ENCODE peak calls at places on chromosome 22, in seven cellular contexts. One of them, this sample, is unnamed.

GRCh38 chr22:45179276-45180049 is 15.7 kb downstream of the NUP50 start:
- DNase-seq in IMR-90: no peak
- DNase-seq in K562: no peak
- DNase-seq in A549: no peak
- DNase-seq in SK-N-SH: no peak
- DNase-seq in HepG2: no peak
- DNase-seq in H1: no peak
- DNase-seq in this sample: no peak

GRCh38 chr22:46081831-46082210 is 68.5 kb upstream of the PPARA start:
- DNase-seq in IMR-90: no peak
- DNase-seq in K562: no peak
- DNase-seq in A549: no peak
- DNase-seq in SK-N-SH: no peak
- DNase-seq in HepG2: no peak
- DNase-seq in H1: no peak
- DNase-seq in this sample: no peak

GRCh38 chr22:32672542-32672941 is 129.0 kb upstream of the TIMP3 start:
- DNase-seq in IMR-90: no peak
- DNase-seq in K562: no peak
- DNase-seq in A549: no peak
- DNase-seq in SK-N-SH: no peak
- DNase-seq in HepG2: no peak
- DNase-seq in H1: no peak
- DNase-seq in this sample: no peak

GRCh38 chr22:36536717-36537116 is 7.8 kb upstream of the EIF3D start:
- DNase-seq in IMR-90: no peak
- DNase-seq in K562: no peak
- DNase-seq in A549: no peak
- DNase-seq in SK-N-SH: no peak
- DNase-seq in HepG2: no peak
- DNase-seq in H1: no peak
- DNase-seq in this sample: no peak

GRCh38 chr22:50471197-50471847 is 3.5 kb downstream of the SBF1 start:
- DNase-seq in IMR-90: no peak
- DNase-seq in K562: no peak
- DNase-seq in A549: no peak
- DNase-seq in SK-N-SH: no peak
- DNase-seq in HepG2: no peak
- DNase-seq in H1: no peak
- DNase-seq in this sample: no peak

GRCh38 chr22:27541831-27542230 is 259.7 kb downstream of the MN1 start:
- DNase-seq in IMR-90: no peak
- DNase-seq in K562: no peak
- DNase-seq in A549: no peak
- DNase-seq in SK-N-SH: no peak
- DNase-seq in HepG2: no peak
- DNase-seq in H1: no peak
- DNase-seq in this sample: no peak

GRCh38 chr22:25656724-25657123 is 85.3 kb upstream of the MYO18B start:
- DNase-seq in IMR-90: no peak
- DNase-seq in K562: no peak
- DNase-seq in A549: no peak
- DNase-seq in SK-N-SH: no peak
- DNase-seq in HepG2: no peak
- DNase-seq in H1: no peak
- DNase-seq in this sample: peak

GRCh38 chr22:35354068-35354467 is 26.8 kb upstream of the HMOX1 start:
- DNase-seq in IMR-90: no peak
- DNase-seq in K562: no peak
- DNase-seq in A549: no peak
- DNase-seq in SK-N-SH: no peak
- DNase-seq in HepG2: no peak
- DNase-seq in H1: no peak
- DNase-seq in this sample: no peak

GRCh38 chr22:33874206-33874605 is 46.1 kb downstream of the LARGE1 start:
- DNase-seq in IMR-90: no peak
- DNase-seq in K562: no peak
- DNase-seq in A549: no peak
- DNase-seq in SK-N-SH: no peak
- DNase-seq in HepG2: no peak
- DNase-seq in H1: no peak
- DNase-seq in this sample: no peak

GRCh38 chr22:33871935-33872334 is 48.3 kb downstream of the LARGE1 start:
- DNase-seq in IMR-90: peak
- DNase-seq in K562: no peak
- DNase-seq in A549: no peak
- DNase-seq in SK-N-SH: no peak
- DNase-seq in HepG2: no peak
- DNase-seq in H1: no peak
- DNase-seq in this sample: no peak

GRCh38 chr22:33875316-33875715 is 45.0 kb downstream of the LARGE1 start:
- DNase-seq in IMR-90: no peak
- DNase-seq in K562: no peak
- DNase-seq in A549: no peak
- DNase-seq in SK-N-SH: no peak
- DNase-seq in HepG2: no peak
- DNase-seq in H1: no peak
- DNase-seq in this sample: no peak

GRCh38 chr22:33873666-33874065 is 46.6 kb downstream of the LARGE1 start:
- DNase-seq in IMR-90: no peak
- DNase-seq in K562: no peak
- DNase-seq in A549: no peak
- DNase-seq in SK-N-SH: no peak
- DNase-seq in HepG2: no peak
- DNase-seq in H1: no peak
- DNase-seq in this sample: no peak

DNA sequence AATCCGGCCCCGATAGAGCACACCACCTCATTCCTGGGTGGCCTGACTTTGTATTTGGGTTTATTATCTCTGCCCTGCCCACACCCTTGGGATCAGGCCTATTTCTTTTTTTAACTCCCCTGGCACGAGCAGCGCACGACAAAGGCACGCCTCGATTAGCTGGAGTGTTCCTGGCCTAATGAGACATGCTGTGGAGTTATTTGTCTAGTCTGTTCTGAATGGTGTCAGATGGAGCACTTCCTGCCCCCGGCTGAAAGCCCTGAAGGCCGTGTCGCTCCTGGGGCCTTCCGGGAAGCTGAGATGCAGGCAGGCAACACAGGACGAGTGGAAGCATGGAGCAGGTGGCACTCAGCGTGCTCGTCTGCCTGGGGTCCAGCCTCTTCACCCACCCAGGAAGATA is 47.1 kb downstream of the LARGE1 start:
- DNase-seq in IMR-90: no peak
- DNase-seq in K562: no peak
- DNase-seq in A549: no peak
- DNase-seq in SK-N-SH: no peak
- DNase-seq in HepG2: no peak
- DNase-seq in H1: no peak
- DNase-seq in this sample: no peak
- TF ChIP-seq RFX5 in IMR-90: no peak
- TF ChIP-seq RFX5 in K562: no peak
- TF ChIP-seq RFX5 in A549: no peak
- TF ChIP-seq RFX5 in SK-N-SH: no peak
- TF ChIP-seq RFX5 in HepG2: no peak
- TF ChIP-seq RFX5 in H1: no peak
- TF ChIP-seq RFX5 in this sample: no peak

GRCh38 chr22:19943665-19944026 is 2.0 kb upstream of the TXNRD2 start:
- DNase-seq in IMR-90: peak
- DNase-seq in K562: peak
- DNase-seq in A549: peak
- DNase-seq in SK-N-SH: peak
- DNase-seq in HepG2: peak
- DNase-seq in H1: no peak
- DNase-seq in this sample: no peak

GRCh38 chr22:19941365-19942070 is at the start of the genes COMT and TXNRD2:
- DNase-seq in IMR-90: peak
- DNase-seq in K562: peak
- DNase-seq in A549: peak
- DNase-seq in SK-N-SH: peak
- DNase-seq in HepG2: no peak
- DNase-seq in H1: no peak
- DNase-seq in this sample: no peak

GRCh38 chr22:19940536-19941364 is 822 bp upstream of the COMT start:
- DNase-seq in IMR-90: no peak
- DNase-seq in K562: no peak
- DNase-seq in A549: peak
- DNase-seq in SK-N-SH: peak
- DNase-seq in HepG2: no peak
- DNase-seq in H1: no peak
- DNase-seq in this sample: no peak

GRCh38 chr22:19942886-19943664 is 1.5 kb upstream of the TXNRD2 start:
- DNase-seq in IMR-90: peak
- DNase-seq in K562: peak
- DNase-seq in A549: no peak
- DNase-seq in SK-N-SH: no peak
- DNase-seq in HepG2: peak
- DNase-seq in H1: no peak
- DNase-seq in this sample: no peak

DNA sequence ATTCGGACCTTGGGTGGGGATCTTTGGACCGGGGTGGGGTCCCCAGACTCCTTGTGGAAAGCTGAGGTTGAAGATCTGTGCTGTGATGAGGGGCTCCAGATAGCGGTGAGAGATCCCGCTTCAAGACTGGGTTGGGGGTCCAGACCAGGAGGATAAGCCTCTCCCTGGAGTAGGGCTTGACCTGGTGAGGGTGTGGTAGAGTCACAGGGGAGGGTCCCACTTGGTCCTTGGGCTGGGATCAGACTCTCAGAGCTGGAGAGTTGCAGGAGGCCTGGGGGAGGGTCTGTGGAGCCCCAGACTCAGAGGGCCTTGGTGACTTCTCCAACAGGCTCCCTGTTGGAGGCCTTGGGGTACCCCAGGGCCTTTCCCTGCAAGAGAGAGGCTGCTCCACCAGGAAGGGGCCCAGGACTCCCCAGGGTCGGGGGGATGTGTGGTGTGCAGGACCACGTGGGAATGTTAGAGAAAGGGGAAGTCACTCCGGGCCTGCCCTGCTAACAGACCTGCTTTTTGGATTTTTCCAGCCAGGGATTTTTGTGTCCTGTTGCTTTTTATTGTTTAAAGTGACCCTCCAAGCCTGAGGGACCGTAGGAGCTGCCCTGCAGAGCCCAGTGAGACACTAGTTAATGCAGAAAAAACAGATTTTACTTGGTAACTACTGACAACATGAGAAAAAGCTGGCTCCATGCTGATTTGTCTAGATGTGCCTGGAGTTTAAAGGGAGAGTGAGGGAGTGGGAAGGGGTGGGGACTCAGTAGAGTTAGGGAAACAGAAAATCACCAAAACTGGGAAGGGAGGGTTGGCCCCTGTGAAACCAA is 660 bp upstream of the TXNRD2 start:
- DNase-seq in IMR-90: peak
- DNase-seq in K562: peak
- DNase-seq in A549: peak
- DNase-seq in SK-N-SH: peak
- DNase-seq in HepG2: no peak
- DNase-seq in H1: no peak
- DNase-seq in this sample: no peak
- TF ChIP-seq RFX5 in IMR-90: peak
- TF ChIP-seq RFX5 in K562: peak
- TF ChIP-seq RFX5 in A549: peak
- TF ChIP-seq RFX5 in SK-N-SH: peak
- TF ChIP-seq RFX5 in HepG2: peak
- TF ChIP-seq RFX5 in H1: no peak
- TF ChIP-seq RFX5 in this sample: peak

GRCh38 chr22:42692239-42693054 is 28.2 kb downstream of the A4GALT start:
- DNase-seq in IMR-90: no peak
- DNase-seq in K562: no peak
- DNase-seq in A549: no peak
- DNase-seq in SK-N-SH: no peak
- DNase-seq in HepG2: no peak
- DNase-seq in H1: no peak
- DNase-seq in this sample: no peak

GRCh38 chr22:42693763-42694683 is 26.6 kb downstream of the A4GALT start:
- DNase-seq in IMR-90: no peak
- DNase-seq in K562: no peak
- DNase-seq in A549: no peak
- DNase-seq in SK-N-SH: no peak
- DNase-seq in HepG2: no peak
- DNase-seq in H1: no peak
- DNase-seq in this sample: no peak

GRCh38 chr22:42693055-42693762 is 27.5 kb downstream of the A4GALT start:
- DNase-seq in IMR-90: no peak
- DNase-seq in K562: no peak
- DNase-seq in A549: no peak
- DNase-seq in SK-N-SH: no peak
- DNase-seq in HepG2: no peak
- DNase-seq in H1: no peak
- DNase-seq in this sample: no peak

GRCh38 chr22:42688914-42689275 is 31.8 kb downstream of the A4GALT start:
- DNase-seq in IMR-90: no peak
- DNase-seq in K562: no peak
- DNase-seq in A549: no peak
- DNase-seq in SK-N-SH: no peak
- DNase-seq in HepG2: no peak
- DNase-seq in H1: no peak
- DNase-seq in this sample: no peak

DNA sequence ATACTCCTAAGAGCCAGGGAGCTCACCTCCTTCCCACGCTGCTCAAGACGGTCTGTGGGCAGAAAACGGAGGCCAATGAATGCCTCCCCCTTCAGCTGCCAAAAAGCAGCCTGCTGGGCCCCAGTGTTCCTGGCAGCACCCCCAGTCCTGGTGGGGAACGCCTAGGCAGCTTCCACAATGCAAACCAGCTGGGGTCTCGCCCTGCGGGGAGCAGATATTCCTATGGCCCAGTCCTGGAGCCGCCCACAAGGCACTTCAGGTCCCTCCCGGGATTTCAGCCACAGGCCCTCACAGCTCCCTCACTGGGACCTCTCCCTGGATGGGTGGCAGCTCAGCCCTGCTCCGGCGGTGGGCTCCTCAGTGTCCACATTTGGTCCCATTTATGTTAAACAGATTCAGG is 29.2 kb downstream of the A4GALT start:
- DNase-seq in IMR-90: no peak
- DNase-seq in K562: no peak
- DNase-seq in A549: no peak
- DNase-seq in SK-N-SH: no peak
- DNase-seq in HepG2: no peak
- DNase-seq in H1: no peak
- DNase-seq in this sample: no peak
- TF ChIP-seq RFX5 in IMR-90: no peak
- TF ChIP-seq RFX5 in K562: no peak
- TF ChIP-seq RFX5 in A549: no peak
- TF ChIP-seq RFX5 in SK-N-SH: no peak
- TF ChIP-seq RFX5 in HepG2: no peak
- TF ChIP-seq RFX5 in H1: no peak
- TF ChIP-seq RFX5 in this sample: no peak

DNA sequence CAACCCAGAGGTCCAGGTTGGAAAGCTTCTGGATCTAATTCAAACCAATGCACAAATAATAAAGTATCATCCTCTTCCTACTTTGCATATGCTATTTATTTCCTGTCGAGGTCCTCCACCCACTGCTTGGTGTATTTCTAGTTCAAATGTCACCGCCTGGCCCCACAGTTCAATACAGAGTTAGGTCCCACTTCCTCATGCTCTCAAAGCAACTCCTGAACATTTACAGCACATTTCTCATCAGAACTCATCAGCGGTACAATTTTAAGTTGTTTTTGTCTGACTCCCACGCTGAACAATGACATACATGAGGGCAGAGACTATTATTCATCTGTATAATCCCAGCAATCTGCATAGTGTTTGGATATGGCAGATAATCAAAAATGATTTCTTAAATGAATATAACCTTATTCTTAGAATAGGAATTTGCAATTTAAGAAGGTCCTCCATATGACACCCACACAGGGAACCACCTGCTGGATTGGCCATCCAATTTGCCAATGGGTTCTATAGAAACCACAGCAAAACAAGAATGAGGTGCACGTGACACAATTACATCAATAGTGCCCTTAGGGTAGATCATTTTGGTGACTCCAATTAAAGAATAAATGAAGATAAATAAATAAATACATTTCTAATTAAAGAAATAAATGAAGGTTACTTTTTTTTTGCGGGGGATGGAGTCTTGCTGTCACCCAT is 54.3 kb downstream of the SLC25A17 start:
- DNase-seq in IMR-90: no peak
- DNase-seq in K562: no peak
- DNase-seq in A549: no peak
- DNase-seq in SK-N-SH: no peak
- DNase-seq in HepG2: no peak
- DNase-seq in H1: no peak
- DNase-seq in this sample: peak
- TF ChIP-seq RFX5 in IMR-90: no peak
- TF ChIP-seq RFX5 in K562: no peak
- TF ChIP-seq RFX5 in A549: no peak
- TF ChIP-seq RFX5 in SK-N-SH: no peak
- TF ChIP-seq RFX5 in HepG2: no peak
- TF ChIP-seq RFX5 in H1: no peak
- TF ChIP-seq RFX5 in this sample: no peak

This sample was measured in GM12878.